ENCODE peak calls at places on chromosomes 13 and 19, in nine cellular contexts. One of them, this sample, is unnamed.

GRCh38 chr19:30552593-30552992 is 180.4 kb downstream of the ZNF536 start:
- DNase-seq in EH: no peak
- DNase-seq in ascending aorta: no peak
- DNase-seq in amniotic epithelial cell: no peak
- DNase-seq in endothelial cell of umbilical vein: no peak
- DNase-seq in HCT116: no peak
- DNase-seq in activated gamma-delta T cell treated with Interleukin-2 at 50 U/mL for 16 hours: no peak
- DNase-seq in tibial artery: no peak
- DNase-seq in Caco-2: no peak
- DNase-seq in this sample: no peak

GRCh38 chr13:43095771-43096719 is 72.7 kb downstream of the DNAJC15 start:
- DNase-seq in EH: peak; percentile 61
- DNase-seq in amniotic epithelial cell: no peak
- DNase-seq in HCT116: no peak
- DNase-seq in tibial artery: no peak
- DNase-seq in ascending aorta: no peak
- DNase-seq in activated gamma-delta T cell treated with Interleukin-2 at 50 U/mL for 16 hours: no peak
- DNase-seq in Caco-2: no peak
- DNase-seq in endothelial cell of umbilical vein: peak; percentile 68
- DNase-seq in this sample: no peak

GRCh38 chr13:108003626-108004025 is 211.7 kb downstream of the LIG4 start:
- DNase-seq in EH: no peak
- DNase-seq in tibial artery: no peak
- DNase-seq in amniotic epithelial cell: no peak
- DNase-seq in endothelial cell of umbilical vein: no peak
- DNase-seq in ascending aorta: no peak
- DNase-seq in HCT116: no peak
- DNase-seq in activated gamma-delta T cell treated with Interleukin-2 at 50 U/mL for 16 hours: no peak
- DNase-seq in Caco-2: no peak
- DNase-seq in this sample: no peak

GRCh38 chr13:110542311-110542796 is 19.2 kb downstream of the RAB20 start:
- DNase-seq in amniotic epithelial cell: peak; percentile 61
- DNase-seq in ascending aorta: no peak
- DNase-seq in endothelial cell of umbilical vein: no peak
- DNase-seq in HCT116: no peak
- DNase-seq in tibial artery: no peak
- DNase-seq in Caco-2: no peak
- DNase-seq in EH: no peak
- DNase-seq in activated gamma-delta T cell treated with Interleukin-2 at 50 U/mL for 16 hours: no peak
- DNase-seq in this sample: no peak

GRCh38 chr13:73136776-73137175 is 78.0 kb downstream of the KLF5 start:
- DNase-seq in tibial artery: no peak
- DNase-seq in EH: peak; percentile 35
- DNase-seq in activated gamma-delta T cell treated with Interleukin-2 at 50 U/mL for 16 hours: no peak
- DNase-seq in Caco-2: no peak
- DNase-seq in endothelial cell of umbilical vein: no peak
- DNase-seq in HCT116: no peak
- DNase-seq in ascending aorta: no peak
- DNase-seq in amniotic epithelial cell: no peak
- DNase-seq in this sample: no peak

GRCh38 chr13:99978781-99979452 is 2.7 kb upstream of the ZIC2 start:
- DNase-seq in endothelial cell of umbilical vein: no peak
- DNase-seq in EH: no peak
- DNase-seq in amniotic epithelial cell: no peak
- DNase-seq in ascending aorta: no peak
- DNase-seq in tibial artery: no peak
- DNase-seq in HCT116: no peak
- DNase-seq in Caco-2: no peak
- DNase-seq in activated gamma-delta T cell treated with Interleukin-2 at 50 U/mL for 16 hours: no peak
- DNase-seq in this sample: no peak

GRCh38 chr13:24618219-24618955 is 61.8 kb upstream of the ATP12A start:
- DNase-seq in amniotic epithelial cell: no peak
- DNase-seq in tibial artery: no peak
- DNase-seq in ascending aorta: peak; percentile 19
- DNase-seq in activated gamma-delta T cell treated with Interleukin-2 at 50 U/mL for 16 hours: peak; percentile 77
- DNase-seq in endothelial cell of umbilical vein: no peak
- DNase-seq in Caco-2: no peak
- DNase-seq in EH: no peak
- DNase-seq in HCT116: no peak
- DNase-seq in this sample: no peak

GRCh38 chr19:41426952-41427646 is at the start of gene B3GNT8:
- DNase-seq in activated gamma-delta T cell treated with Interleukin-2 at 50 U/mL for 16 hours: peak; percentile 39
- DNase-seq in tibial artery: peak; percentile 92
- DNase-seq in amniotic epithelial cell: peak; percentile 75
- DNase-seq in Caco-2: peak; percentile 88
- DNase-seq in endothelial cell of umbilical vein: peak; percentile 60
- DNase-seq in ascending aorta: peak; percentile 36
- DNase-seq in EH: peak; percentile 75
- DNase-seq in HCT116: no peak
- DNase-seq in this sample: peak; percentile 22

GRCh38 chr13:71864981-71865857 is 1.8 kb downstream of the DACH1 start:
- DNase-seq in activated gamma-delta T cell treated with Interleukin-2 at 50 U/mL for 16 hours: no peak
- DNase-seq in endothelial cell of umbilical vein: peak; percentile 37
- DNase-seq in Caco-2: peak; percentile 13
- DNase-seq in ascending aorta: no peak
- DNase-seq in HCT116: no peak
- DNase-seq in amniotic epithelial cell: peak; percentile 23
- DNase-seq in tibial artery: no peak
- DNase-seq in EH: no peak
- DNase-seq in this sample: peak; percentile 20

This sample was measured in astrocyte.